ENCODE peak calls at places on chromosomes 16 and 17, in four cellular contexts. R is colonic mucosa; U is GM03348; D is stimulated activated CD4-positive, alpha-beta T cell treated with anti-CD3 and anti-CD28 coated beads, TNF-alpha, amount 100 ng/mL, for 24 hours. S is an unnamed sample.
A peak's percentile ranks its signal among the peaks of the same experiment; 100 is the strongest.

GRCh38 chr17:49595980-49596379 is 20.3 kb downstream of the NXPH3 start:
- DNase-seq in D (no peak), U (no peak), R (no peak), S (no peak)

GRCh38 chr17:39636587-39636926 is 387 bp upstream of the STARD3 start:
- DNase-seq in U (no peak), D (no peak), R (no peak), S (no peak)

GRCh38 chr17:49969134-49969759 is at the start of gene DLX4:
- DNase-seq in D (no peak), R (no peak), U (peak; percentile 48), S (no peak)

GRCh38 chr17:3738562-3739295 is 15.0 kb downstream of the HASPIN start:
- DNase-seq in U (no peak), D (peak; percentile 72), R (peak; percentile 62), S (peak; percentile 67)

GRCh38 chr17:49703557-49704277 is 4.0 kb downstream of the SLC35B1 start:
- DNase-seq in D (no peak), R (no peak), U (peak; percentile 28), S (no peak)

GRCh38 chr17:77527836-77528505 is 387.2 kb downstream of the SEC14L1 start:
- DNase-seq in D (no peak), R (no peak), U (no peak), S (no peak)

GRCh38 chr17:4514206-4514605 is 15.5 kb downstream of the SPNS2 start:
- DNase-seq in U (no peak), D (no peak), R (no peak), S (no peak)

GRCh38 chr16:1438229-1439057 is 5.9 kb downstream of the CCDC154 start:
- DNase-seq in R (no peak), D (no peak), U (no peak), S (no peak)

GRCh38 chr17:38773258-38773657 is 20.7 kb downstream of the PSMB3 start:
- DNase-seq in U (no peak), D (no peak), R (no peak), S (no peak)